ENCODE peak calls at places on chromosomes 12 and 14, in five cellular contexts. R is PC-3, V is IMR-90, H is astrocyte of the spinal cord, Q is body of pancreas. P is an unnamed sample.

GRCh38 chr12:45660330-45660729 is 69.2 kb upstream of the ARID2 start:
- DNase-seq in R (peak), V (peak), Q (peak), H (peak), P (peak)

GRCh38 chr12:113981876-113982275 is 15.8 kb upstream of the RBM19 start:
- DNase-seq in V (no peak), R (no peak), H (no peak), Q (no peak), P (no peak)

GRCh38 chr14:68741839-68742470 is 50.9 kb downstream of the ZFP36L1 start:
- DNase-seq in V (no peak), Q (no peak), R (no peak), H (no peak), P (no peak)

GRCh38 chr12:122788387-122788786 is 14.0 kb downstream of the CCDC62 start:
- DNase-seq in V (peak), Q (no peak), H (peak), R (peak), P (peak)

GRCh38 chr14:89455412-89455811 is 38.4 kb upstream of the FOXN3 start:
- DNase-seq in H (no peak), Q (no peak), V (no peak), R (no peak), P (no peak)

GRCh38 chr12:124379379-124379937 is 84.6 kb downstream of the RFLNA start:
- DNase-seq in Q (no peak), R (no peak), V (no peak), H (no peak), P (no peak)

GRCh38 chr14:70045715-70046535 is 142.8 kb downstream of the SLC8A3 start:
- DNase-seq in Q (peak), H (peak), V (peak), R (peak), P (peak)

GRCh38 chr12:31390991-31391390 is 65.0 kb upstream of the SINHCAF start:
- DNase-seq in V (no peak), H (no peak), Q (no peak), R (no peak), P (no peak)

GRCh38 chr14:34354556-34354955 is 107.5 kb downstream of the SPTSSA start:
- DNase-seq in Q (no peak), R (peak), H (peak), V (no peak), P (peak)

GRCh38 chr14:100328495-100329163 is 5.5 kb downstream of the SLC25A47 start:
- DNase-seq in R (no peak), H (no peak), Q (peak), V (no peak), P (no peak)

GRCh38 chr12:77878901-77879300 is 48.2 kb downstream of the NAV3 start:
- DNase-seq in V (no peak), H (no peak), Q (no peak), R (no peak), P (no peak)
- TF ChIP-seq CTCF in V (no peak), H (no peak), Q (no peak), R (no peak), P (no peak)

DNA sequence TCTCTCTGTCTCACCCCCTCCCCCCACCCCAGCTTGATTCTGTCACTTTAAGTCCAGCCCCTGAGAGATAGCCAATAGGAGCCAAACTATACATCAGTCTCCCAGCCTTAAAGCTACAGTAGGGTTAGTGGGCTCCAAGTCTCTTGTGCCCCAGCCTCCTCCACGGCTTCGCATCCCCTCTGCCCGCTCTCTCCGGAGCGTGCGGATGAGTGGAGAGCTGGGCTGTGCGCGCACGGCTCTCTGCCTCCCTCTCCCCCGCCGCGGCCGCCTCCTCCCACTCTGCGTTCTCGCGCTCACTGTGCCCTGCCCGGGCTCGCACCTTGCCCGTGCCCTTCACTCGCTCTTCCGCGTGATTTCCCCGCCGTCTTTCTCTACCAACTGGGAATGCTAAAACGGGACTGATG is at the start of gene ESRRB:
- DNase-seq in R (no peak), H (no peak), Q (no peak), V (peak), P (peak)
- H3K4me3 ChIP-seq in R (peak), H (no peak), Q (no peak), V (no peak), P (peak)

GRCh38 chr12:71663561-71664410 is at the start of the genes THAP2 and ZFC3H1:
- DNase-seq in R (peak), V (peak), Q (peak), H (peak), P (peak)
- TF ChIP-seq CTCF in R (peak), V (peak), Q (peak), H (peak), P (no peak)

DNA sequence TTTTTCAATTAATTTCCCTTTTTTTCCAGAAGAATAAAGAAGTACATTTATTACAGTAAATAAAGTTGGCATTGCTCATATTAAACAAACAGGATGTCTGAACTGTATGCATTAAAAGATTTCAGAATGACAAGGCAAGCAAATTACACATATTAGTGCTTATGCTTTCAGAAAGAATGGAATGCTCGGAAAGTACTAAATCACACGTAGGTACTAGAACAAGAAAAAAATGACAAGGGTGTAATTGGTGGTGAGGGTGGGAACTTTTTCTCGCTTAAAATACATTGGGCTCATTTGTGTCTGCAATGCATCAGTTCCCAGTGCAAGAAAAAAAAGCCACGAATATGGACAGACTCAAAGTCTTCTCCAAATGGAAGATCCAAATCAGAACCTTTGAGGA is 33.3 kb upstream of the HIF1A start:
- DNase-seq in R (peak), V (peak), H (peak), Q (no peak), P (no peak)
- H3K4me3 ChIP-seq in R (peak), V (no peak), H (no peak), Q (no peak), P (no peak)

GRCh38 chr14:67280506-67280905 is 39.3 kb downstream of the PALS1 start:
- DNase-seq in V (no peak), H (no peak), Q (no peak), R (no peak), P (no peak)

GRCh38 chr14:67285876-67286452 is 44.7 kb downstream of the PALS1 start:
- DNase-seq in R (peak), V (peak), H (peak), Q (no peak), P (peak)
- TF ChIP-seq CTCF in R (peak), V (peak), H (peak), Q (peak), P (peak)